ENCODE peak calls at places on chromosome 22, in four cellular contexts. I, J, R and F are unnamed samples.
A peak's percentile ranks its signal among the peaks of the same experiment; 100 is the strongest.

GRCh38 chr22:27347951-27348350 is 453.6 kb downstream of the MN1 start:
- DNase-seq in I (no peak), J (no peak), R (no peak), F (no peak)

GRCh38 chr22:21450320-21450831 is 16.8 kb upstream of the TMEM191C start:
- DNase-seq in I (no peak), J (no peak), R (no peak), F (no peak)

GRCh38 chr22:18088825-18089568 is 11.2 kb downstream of the PEX26 start:
- DNase-seq in I (no peak), J (no peak), R (no peak), F (no peak)

GRCh38 chr22:50260801-50261614 is 475 bp downstream of the MAPK12 start:
- DNase-seq in I (peak; percentile 70), J (peak; percentile 69), R (no peak), F (no peak)

GRCh38 chr22:37258005-37258790 is 14.1 kb upstream of the RAC2 start:
- DNase-seq in I (no peak), J (no peak), R (no peak), F (no peak)

GRCh38 chr22:26851125-26851524 is 193.7 kb downstream of the MIAT start:
- DNase-seq in I (no peak), J (no peak), R (no peak), F (no peak)

GRCh38 chr22:26658671-26659478 is 1.5 kb downstream of the MIAT start:
- DNase-seq in I (peak; percentile 94), J (peak; percentile 79), R (peak; percentile 53), F (peak; percentile 60)

GRCh38 chr22:32717337-32718240 is 83.9 kb upstream of the TIMP3 start:
- DNase-seq in I (no peak), J (peak; percentile 59), R (no peak), F (no peak)

GRCh38 chr22:45426387-45426786 is 12.9 kb downstream of the RIBC2 start:
- DNase-seq in I (no peak), J (no peak), R (no peak), F (no peak)

GRCh38 chr22:20211997-20212753 is 55.9 kb downstream of the RTN4R start:
- DNase-seq in I (no peak), J (peak; percentile 44), R (no peak), F (no peak)

GRCh38 chr22:37370306-37370979 is 56.8 kb downstream of the ELFN2 start:
- DNase-seq in I (no peak), J (no peak), R (no peak), F (no peak)

GRCh38 chr22:22721681-22722309 is 77.4 kb downstream of the GGTLC2 start:
- DNase-seq in I (no peak), J (peak; percentile 75), R (no peak), F (no peak)

GRCh38 chr22:37661160-37661924 is 2.8 kb downstream of the PDXP start:
- DNase-seq in I (peak; percentile 83), J (peak; percentile 70), R (no peak), F (no peak)

GRCh38 chr22:46477967-46478635 is 59.3 kb downstream of the CELSR1 start:
- DNase-seq in I (no peak), J (no peak), R (no peak), F (no peak)

GRCh38 chr22:25362215-25362882 is 142.9 kb downstream of the CRYBB2 start:
- DNase-seq in I (peak; percentile 66), J (peak; percentile 54), R (peak; percentile 33), F (peak; percentile 35)

GRCh38 chr22:37001826-37002225 is 17.4 kb downstream of the TST start:
- DNase-seq in I (no peak), J (no peak), R (no peak), F (no peak)

GRCh38 chr22:46864314-46865051 is 102.0 kb downstream of the TBC1D22A start:
- DNase-seq in I (no peak), J (no peak), R (no peak), F (no peak)

GRCh38 chr22:28608546-28608945 is 71.1 kb downstream of the TTC28 start:
- DNase-seq in I (no peak), J (no peak), R (no peak), F (no peak)

GRCh38 chr22:35643991-35644390 is 4.3 kb upstream of the APOL6 start:
- DNase-seq in I (no peak), J (no peak), R (no peak), F (no peak)

GRCh38 chr22:38172489-38173155 is 9.0 kb downstream of the PLA2G6 start:
- DNase-seq in I (no peak), J (peak; percentile 71), R (peak; percentile 62), F (no peak)

GRCh38 chr22:46038516-46039430 is 61.8 kb upstream of the WNT7B start:
- DNase-seq in I (peak; percentile 40), J (no peak), R (no peak), F (no peak)

GRCh38 chr22:38766076-38766777 is 10.4 kb upstream of the SUN2 start:
- DNase-seq in I (peak; percentile 86), J (peak; percentile 63), R (no peak), F (peak; percentile 70)

GRCh38 chr22:44245438-44245837 is 64.7 kb downstream of the PARVG start:
- DNase-seq in I (no peak), J (no peak), R (no peak), F (no peak)

GRCh38 chr22:40791241-40791640 is 27.9 kb downstream of the SLC25A17 start:
- DNase-seq in I (no peak), J (peak; percentile 16), R (no peak), F (no peak)

GRCh38 chr22:39299829-39300178 is 19.6 kb downstream of the RPL3 start:
- DNase-seq in I (no peak), J (no peak), R (no peak), F (no peak)

GRCh38 chr22:42994276-42994916 is 20.6 kb downstream of the PACSIN2 start:
- DNase-seq in I (no peak), J (no peak), R (no peak), F (no peak)

GRCh38 chr22:31637375-31637937 is 24.6 kb downstream of the PISD start:
- DNase-seq in I (no peak), J (no peak), R (no peak), F (no peak)

GRCh38 chr22:31969789-31970489 is 25.6 kb downstream of the YWHAH start:
- DNase-seq in I (peak; percentile 40), J (peak; percentile 66), R (peak; percentile 55), F (peak; percentile 29)

GRCh38 chr22:30694638-30695350 is at the start of gene OSBP2:
- DNase-seq in I (peak; percentile 60), J (no peak), R (peak; percentile 5), F (peak; percentile 34)

GRCh38 chr22:46242023-46242422 is 8.1 kb downstream of the CDPF1 start:
- DNase-seq in I (no peak), J (no peak), R (no peak), F (no peak)